ENCODE peak calls at places on chromosome 22, in four cellular contexts. U, A, Z and L are unnamed samples.

GRCh38 chr22:30206964-30207363 is 39.6 kb downstream of the LIF start:
- DNase-seq in A (peak), U (no peak), Z (no peak), L (peak)

GRCh38 chr22:46393791-46394333 is 58.3 kb downstream of the TRMU start:
- DNase-seq in A (no peak), Z (no peak), U (no peak), L (no peak)

GRCh38 chr22:31681625-31682345 is 19.8 kb upstream of the PISD start:
- DNase-seq in U (no peak), A (no peak), Z (no peak), L (no peak)

GRCh38 chr22:40635008-40635939 is 1.2 kb downstream of the MRTFA start:
- DNase-seq in U (no peak), A (no peak), Z (no peak), L (no peak)

GRCh38 chr22:48093981-48094380 is 1331.5 kb downstream of the TBC1D22A start:
- DNase-seq in A (no peak), Z (no peak), U (no peak), L (no peak)

GRCh38 chr22:22681221-22681739 is 36.9 kb downstream of the GGTLC2 start:
- DNase-seq in A (no peak), Z (no peak), U (no peak), L (no peak)

GRCh38 chr22:30340911-30341685 is 14.4 kb upstream of the TBC1D10A start:
- DNase-seq in Z (no peak), A (no peak), U (no peak), L (no peak)

GRCh38 chr22:46744581-46744980 is 6.5 kb upstream of the CERK start:
- DNase-seq in U (no peak), Z (no peak), A (no peak), L (peak)

GRCh38 chr22:29055192-29055830 is 6.3 kb downstream of the C22orf31 start:
- DNase-seq in Z (no peak), U (no peak), A (no peak), L (no peak)

GRCh38 chr22:46673205-46673604 is 53.0 kb downstream of the GRAMD4 start:
- DNase-seq in U (no peak), Z (no peak), A (peak), L (no peak)

GRCh38 chr22:31956360-31956759 is 12.0 kb downstream of the YWHAH start:
- DNase-seq in A (no peak), U (no peak), Z (no peak), L (no peak)

GRCh38 chr22:34973926-34974325 is 92.0 kb upstream of the ISX start:
- DNase-seq in U (no peak), A (no peak), Z (no peak), L (no peak)

GRCh38 chr22:31173386-31174145 is 13.6 kb downstream of the RNF185 start:
- DNase-seq in A (no peak), Z (no peak), U (no peak), L (no peak)

GRCh38 chr22:41382098-41382578 is 396 bp downstream of the TEF start:
- DNase-seq in Z (no peak), A (peak), U (no peak), L (no peak)

GRCh38 chr22:20833225-20833665 is 25.4 kb downstream of the PI4KA start:
- DNase-seq in U (no peak), A (no peak), Z (no peak), L (no peak)

GRCh38 chr22:31692186-31692886 is 30.3 kb upstream of the PISD start:
- DNase-seq in Z (no peak), U (no peak), A (no peak), L (no peak)

GRCh38 chr22:33931406-33931805 is 11.1 kb upstream of the LARGE1 start:
- DNase-seq in Z (no peak), A (no peak), U (no peak), L (no peak)

GRCh38 chr22:37896181-37896592 is 9.9 kb upstream of the MICALL1 start:
- DNase-seq in Z (peak), A (no peak), U (no peak), L (peak)

GRCh38 chr22:40898850-40899357 is 37.0 kb upstream of the DNAJB7 start:
- DNase-seq in U (no peak), A (peak), Z (peak), L (peak)

GRCh38 chr22:33539902-33540751 is 380.1 kb downstream of the LARGE1 start:
- DNase-seq in Z (no peak), U (no peak), A (no peak), L (peak)

GRCh38 chr22:33831207-33831606 is 89.1 kb downstream of the LARGE1 start:
- DNase-seq in Z (no peak), A (no peak), U (no peak), L (no peak)

GRCh38 chr22:21677606-21678443 is 12.0 kb downstream of the PPIL2 start:
- DNase-seq in A (no peak), Z (no peak), U (no peak), L (peak)

GRCh38 chr22:43207849-43208702 is 21.1 kb upstream of the TTLL12 start:
- DNase-seq in Z (no peak), U (no peak), A (no peak), L (no peak)

GRCh38 chr22:35313311-35314121 is 13.8 kb downstream of the TOM1 start:
- DNase-seq in Z (no peak), U (no peak), A (no peak), L (peak)

GRCh38 chr22:25750569-25751173 is 8.7 kb downstream of the MYO18B start:
- DNase-seq in Z (no peak), A (no peak), U (no peak), L (no peak)

GRCh38 chr22:48718818-48719500 is 1108.7 kb downstream of the BRD1 start:
- DNase-seq in Z (no peak), A (no peak), U (no peak), L (no peak)

GRCh38 chr22:46560696-46561295 is 23.4 kb upstream of the CELSR1 start:
- DNase-seq in U (no peak), Z (no peak), A (no peak), L (no peak)

GRCh38 chr22:47355776-47356432 is 593.5 kb downstream of the TBC1D22A start:
- DNase-seq in Z (no peak), A (no peak), U (no peak), L (no peak)

GRCh38 chr22:19517919-19518567 is 6.2 kb downstream of the CLDN5 start:
- DNase-seq in Z (no peak), U (no peak), A (no peak), L (no peak)

GRCh38 chr22:20569059-20570058 is 61.9 kb downstream of the MED15 start:
- DNase-seq in A (no peak), Z (peak), U (no peak), L (no peak)

GRCh38 chr22:41487037-41487963 is 18.4 kb downstream of the ACO2 start:
- DNase-seq in U (no peak), Z (no peak), A (no peak), L (no peak)

GRCh38 chr22:32518848-32519247 is 44.2 kb downstream of the FBXO7 start:
- DNase-seq in U (no peak), Z (no peak), A (no peak), L (no peak)

GRCh38 chr22:41308054-41308453 is 6.7 kb downstream of the ZC3H7B start:
- DNase-seq in Z (no peak), A (no peak), U (no peak), L (no peak)

GRCh38 chr22:38967451-38968450 is 10.3 kb downstream of the APOBEC3A start:
- DNase-seq in U (no peak), A (no peak), Z (no peak), L (no peak)
- TF ChIP-seq TCF12 in U (no peak), A (no peak), Z (no peak), L (no peak)

DNA sequence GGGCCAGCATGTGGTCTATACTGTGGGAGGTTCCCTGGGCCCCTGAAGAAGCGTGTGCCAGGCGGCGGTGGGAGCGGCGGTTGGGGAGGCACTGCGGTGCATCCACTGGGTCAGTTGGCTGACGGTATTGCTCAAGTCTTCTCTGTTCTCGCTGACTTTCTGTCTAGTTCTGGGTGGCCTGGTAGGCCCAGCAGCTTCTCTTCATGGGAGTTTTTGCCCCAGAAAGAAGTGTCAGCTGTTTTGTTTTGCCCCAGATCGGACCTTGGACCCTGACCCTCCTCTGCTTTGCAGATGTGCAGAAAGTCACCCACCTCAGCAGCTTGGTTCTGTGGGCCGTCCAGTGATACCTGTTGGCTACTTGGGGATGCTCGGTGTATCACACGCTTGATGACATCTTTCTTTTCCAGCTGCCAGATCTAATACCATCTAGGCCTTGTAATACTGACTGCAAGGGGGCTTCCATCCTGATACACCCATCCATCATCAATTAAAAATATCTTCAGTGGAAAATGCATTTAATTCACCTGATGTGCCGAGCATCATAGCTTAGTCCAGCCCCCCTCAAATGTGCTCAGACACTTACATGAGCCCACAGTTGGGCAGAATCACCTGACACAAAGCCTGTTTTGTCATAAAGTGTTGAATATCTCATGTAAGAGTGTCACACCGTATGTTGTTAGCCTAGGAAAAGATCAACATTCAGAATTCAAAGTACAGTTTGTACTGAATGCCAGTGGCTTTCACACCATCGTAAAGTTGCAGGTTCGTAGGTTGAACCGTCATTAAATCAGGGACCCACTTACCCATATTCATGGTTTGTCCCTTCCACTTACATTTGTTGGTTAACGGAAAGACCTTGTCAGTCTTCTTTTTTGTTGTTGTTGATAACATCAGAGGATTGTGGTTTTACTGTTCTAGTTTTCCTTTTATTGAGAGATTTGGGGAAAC is 13.9 kb downstream of the ZBED4 start:
- DNase-seq in Z (no peak), A (no peak), U (no peak), L (peak)
- TF ChIP-seq TCF12 in Z (no peak), A (no peak), U (no peak), L (no peak)

DNA sequence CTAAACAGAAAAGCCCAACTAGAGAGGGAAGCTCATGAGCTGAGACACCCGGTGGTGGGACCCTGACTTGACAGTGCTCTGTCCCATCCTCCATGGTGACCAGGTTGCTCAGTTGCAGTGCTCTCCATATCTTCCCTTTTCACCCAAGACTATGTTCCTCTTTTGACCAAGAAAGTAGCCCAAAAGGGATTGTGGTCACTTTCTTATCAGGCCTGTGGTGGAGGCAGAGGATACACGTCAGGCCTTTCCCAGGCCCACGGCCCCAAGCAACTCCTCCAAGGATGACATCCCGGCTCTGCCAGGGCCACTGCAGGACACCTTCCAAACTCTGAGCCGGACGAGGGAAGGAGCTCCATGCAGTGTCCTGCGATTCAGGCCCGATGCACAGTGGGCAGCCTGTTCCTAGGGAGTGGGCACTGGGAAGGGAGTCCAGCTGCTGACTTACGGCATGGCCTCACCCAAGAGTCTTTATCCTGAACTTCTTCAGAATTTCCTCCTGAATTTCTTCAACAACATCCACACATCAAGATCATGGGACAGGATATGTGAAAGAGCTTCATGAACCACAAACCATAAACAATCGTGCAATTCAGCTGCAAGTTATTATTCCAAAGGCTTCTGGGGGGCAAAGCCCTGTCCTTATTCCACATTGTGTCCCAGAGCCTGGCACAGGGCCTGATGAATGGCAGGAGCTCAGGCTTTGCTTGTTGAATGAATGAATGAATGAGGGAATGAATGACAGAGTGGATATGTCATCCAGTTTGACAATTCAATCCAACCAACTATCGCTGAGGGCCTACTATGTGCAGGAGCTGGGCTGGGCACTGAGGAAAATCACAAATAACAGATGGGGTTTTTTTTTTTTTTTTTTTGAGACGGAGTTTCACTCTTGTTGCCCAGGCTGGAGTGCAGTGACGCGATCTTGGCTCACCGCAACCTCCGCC is 36.0 kb upstream of the MYH9 start:
- DNase-seq in A (no peak), U (no peak), Z (no peak), L (no peak)
- TF ChIP-seq TCF12 in A (no peak), U (no peak), Z (no peak), L (no peak)

DNA sequence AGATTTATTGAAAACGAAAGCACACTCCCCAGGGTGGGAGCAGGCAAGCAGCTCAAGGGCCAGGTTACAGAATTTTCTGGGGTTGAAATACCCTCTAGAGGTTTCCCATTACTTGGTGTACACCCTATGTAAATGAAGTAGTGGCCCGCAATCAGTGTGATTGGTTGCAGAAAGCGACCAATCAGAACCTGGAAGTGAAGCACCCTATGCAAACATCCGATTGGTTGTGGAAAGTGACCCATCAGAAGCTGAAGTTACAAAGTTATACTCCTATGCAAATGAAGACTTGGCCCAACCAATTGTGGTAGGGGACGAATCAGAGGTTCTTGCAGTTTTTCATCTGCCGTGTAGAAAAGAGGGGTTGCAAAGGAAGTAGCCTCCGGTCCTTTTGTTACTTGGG is 19.2 kb downstream of the PRR5 start:
- DNase-seq in A (no peak), Z (no peak), U (peak), L (no peak)
- TF ChIP-seq TCF12 in A (no peak), Z (no peak), U (no peak), L (no peak)